ENCODE peak calls at places on chromosomes 16 and 17, in eight cellular contexts. L is CD4-positive, CD25-positive, alpha-beta regulatory T cell; B is pancreas; U is CD4-positive, alpha-beta T cell; Y is OCI-LY7; Z is Peyer's patch; P is body of pancreas; N is CD8-positive, alpha-beta memory T cell. A is an unnamed sample.

GRCh38 chr17:79011451-79012147 is 2.0 kb upstream of the CANT1 start:
- DNase-seq in L (no peak), B (no peak), U (no peak), Y (no peak), Z (no peak), P (no peak), N (no peak), A (no peak)

GRCh38 chr16:29806641-29807425 is 504 bp downstream of the MAZ start:
- DNase-seq in L (peak; percentile 42), B (peak; percentile 80), U (peak; percentile 48), Y (peak; percentile 73), Z (peak; percentile 63), P (peak; percentile 67), N (peak; percentile 51), A (no peak)

GRCh38 chr16:68823401-68823800 is 19.9 kb upstream of the TANGO6 start:
- DNase-seq in L (no peak), B (no peak), U (no peak), Y (no peak), Z (no peak), P (no peak), N (no peak), A (no peak)

GRCh38 chr17:57343717-57344116 is 87.4 kb downstream of the MSI2 start:
- DNase-seq in L (no peak), B (no peak), U (no peak), Y (no peak), Z (no peak), P (no peak), N (no peak), A (no peak)

GRCh38 chr17:39921323-39921722 is 2.9 kb upstream of the GSDMB start:
- DNase-seq in L (no peak), B (no peak), U (no peak), Y (no peak), Z (peak; percentile 42), P (no peak), N (no peak), A (no peak)

GRCh38 chr16:75252946-75253911 is 1.8 kb upstream of the BCAR1 start:
- DNase-seq in L (no peak), B (peak; percentile 60), U (no peak), Y (no peak), Z (no peak), P (peak; percentile 24), N (no peak), A (no peak)

GRCh38 chr16:14097182-14097951 is 26.2 kb downstream of the MRTFB start:
- DNase-seq in L (no peak), B (no peak), U (no peak), Y (no peak), Z (no peak), P (peak; percentile 90), N (no peak), A (no peak)

GRCh38 chr16:57749872-57750452 is 14.4 kb downstream of the KATNB1 start:
- DNase-seq in L (no peak), B (no peak), U (no peak), Y (no peak), Z (no peak), P (no peak), N (no peak), A (no peak)

GRCh38 chr16:53435066-53435688 is 906 bp downstream of the RBL2 start:
- DNase-seq in L (peak; percentile 68), B (peak; percentile 68), U (peak; percentile 40), Y (peak; percentile 86), Z (peak; percentile 86), P (peak; percentile 94), N (peak; percentile 81), A (peak; percentile 69)

DNA sequence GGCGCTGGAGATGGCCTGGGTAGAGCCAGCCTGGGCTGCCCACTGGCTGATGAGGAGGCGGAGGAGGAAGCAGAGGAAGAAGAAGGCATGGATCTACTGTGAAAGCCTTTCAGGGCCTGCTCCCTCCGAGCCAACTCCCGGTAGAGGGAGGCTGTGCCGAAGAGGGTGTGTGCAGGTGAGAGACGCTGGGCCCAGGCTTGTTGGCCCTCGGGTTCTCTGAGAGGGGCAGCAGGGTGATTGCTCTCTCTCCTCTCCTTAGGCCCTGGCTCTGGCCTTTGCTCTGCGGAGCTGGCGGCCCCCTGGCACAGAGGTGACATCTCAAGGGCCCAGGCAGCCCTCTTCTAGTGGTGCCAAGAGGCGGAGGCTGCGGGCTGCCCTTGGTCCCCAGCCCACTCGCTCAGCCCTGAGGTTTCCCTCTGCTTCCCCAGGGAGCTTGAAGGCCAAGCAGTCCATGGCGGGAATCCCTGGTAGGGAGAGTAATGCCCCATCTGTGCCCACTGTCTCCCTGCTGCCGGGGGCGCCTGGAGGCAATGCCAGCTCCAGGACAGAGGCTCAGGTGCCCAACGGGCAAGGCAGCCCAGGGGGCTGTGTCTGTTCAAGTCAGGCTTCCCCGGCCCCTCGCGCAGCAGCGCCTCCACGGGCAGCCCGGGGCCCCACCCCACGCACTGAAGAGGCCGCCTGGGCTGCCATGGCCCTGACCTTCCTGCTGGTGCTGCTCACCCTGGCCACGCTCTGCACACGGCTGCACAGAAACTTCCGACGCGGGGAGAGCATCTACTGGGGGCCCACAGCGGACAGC is 3.6 kb downstream of the TP53I13 start:
- DNase-seq in L (no peak), B (peak; percentile 40), U (no peak), Y (no peak), Z (peak; percentile 15), P (peak; percentile 8), N (no peak), A (no peak)
- H3K27ac ChIP-seq in L (no peak overlapping the region), B (no peak overlapping the region), U (no peak overlapping the region), Y (no peak overlapping the region), Z (no peak overlapping the region), P (no peak overlapping the region), N (no peak overlapping the region), A (no peak overlapping the region)

GRCh38 chr17:81135503-81136283 is 29.6 kb upstream of the PVALEF start:
- DNase-seq in L (no peak), B (no peak), U (no peak), Y (no peak), Z (no peak), P (peak; percentile 65), N (no peak), A (no peak)
- H3K27ac ChIP-seq in L (no peak overlapping the region), B (no peak overlapping the region), U (no peak overlapping the region), Y (no peak overlapping the region), Z (no peak overlapping the region), P (no peak overlapping the region), N (no peak overlapping the region), A (no peak overlapping the region)

DNA sequence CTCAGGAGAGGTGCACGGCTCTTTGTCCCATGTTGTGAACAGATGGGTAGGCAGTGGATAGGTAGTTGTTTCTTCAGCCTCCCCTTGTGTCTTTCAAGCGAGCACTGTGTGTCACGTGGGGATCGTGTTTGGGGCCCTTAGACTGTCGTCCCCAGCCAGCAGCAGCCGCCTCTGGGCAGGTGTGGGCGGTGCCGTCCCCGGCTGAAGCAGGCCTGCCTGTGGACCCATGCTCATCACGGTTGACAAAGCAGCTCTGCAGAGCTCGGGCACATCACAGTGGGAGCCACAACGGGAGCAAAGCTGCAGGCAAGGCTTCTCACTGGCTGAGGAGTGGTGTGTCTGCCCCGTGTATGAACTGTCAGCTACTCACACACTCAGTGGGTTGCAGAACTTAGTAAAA is 4.7 kb upstream of the RPL13 start:
- DNase-seq in L (no peak), B (no peak), U (no peak), Y (no peak), Z (no peak), P (no peak), N (no peak), A (no peak)
- H3K27ac ChIP-seq in L (no peak overlapping the region), B (no peak overlapping the region), U (no peak overlapping the region), Y (no peak overlapping the region), Z (no peak overlapping the region), P (no peak overlapping the region), N (no peak overlapping the region), A (no peak overlapping the region)

GRCh38 chr17:1008008-1008761 is 11.3 kb downstream of the TIMM22 start:
- DNase-seq in L (no peak), B (no peak), U (no peak), Y (no peak), Z (no peak), P (no peak), N (no peak), A (no peak)
- H3K27ac ChIP-seq in L (no peak overlapping the region), B (no peak overlapping the region), U (no peak overlapping the region), Y (no peak overlapping the region), Z (peak overlapping the region; percentile 40), P (no peak overlapping the region), N (no peak overlapping the region), A (no peak overlapping the region)

GRCh38 chr17:20157078-20157360 is 147.9 kb downstream of the SPECC1 start:
- DNase-seq in L (no peak), B (peak; percentile 29), U (no peak), Y (no peak), Z (no peak), P (no peak), N (no peak), A (no peak)

GRCh38 chr17:20158580-20158979 is 149.4 kb downstream of the SPECC1 start:
- DNase-seq in L (no peak), B (no peak), U (no peak), Y (no peak), Z (no peak), P (no peak), N (no peak), A (no peak)

GRCh38 chr17:20154601-20155000 is 145.4 kb downstream of the SPECC1 start:
- DNase-seq in L (no peak), B (no peak), U (no peak), Y (no peak), Z (no peak), P (no peak), N (no peak), A (no peak)

GRCh38 chr17:20155258-20156195 is 146.4 kb downstream of the SPECC1 start:
- DNase-seq in L (peak; percentile 93), B (peak; percentile 97), U (peak; percentile 92), Y (peak; percentile 93), Z (peak; percentile 99), P (peak; percentile 99), N (peak; percentile 93), A (peak; percentile 95)

GRCh38 chr17:20156196-20157077 is 147.3 kb downstream of the SPECC1 start:
- DNase-seq in L (peak; percentile 12), B (peak; percentile 61), U (peak; percentile 6), Y (peak; percentile 14), Z (peak; percentile 22), P (peak; percentile 59), N (no peak), A (no peak)
- H3K27ac ChIP-seq in L (peak overlapping the region; percentile 69), B (peak overlapping the region; percentile 76), U (no peak overlapping the region), Y (no peak overlapping the region), Z (peak overlapping the region; percentile 74), P (peak overlapping the region; percentile 86), N (no peak overlapping the region), A (peak overlapping the region; percentile 13)

GRCh38 chr16:84827897-84828296 is 8.1 kb downstream of the CRISPLD2 start:
- DNase-seq in L (no peak), B (no peak), U (no peak), Y (no peak), Z (no peak), P (no peak), N (no peak), A (no peak)
- H3K27ac ChIP-seq in L (no peak overlapping the region), B (no peak overlapping the region), U (no peak overlapping the region), Y (no peak overlapping the region), Z (peak overlapping the region; percentile 60), P (no peak overlapping the region), N (no peak overlapping the region), A (no peak overlapping the region)

GRCh38 chr16:17346441-17346773 is 124.4 kb downstream of the XYLT1 start:
- DNase-seq in L (no peak), B (no peak), U (no peak), Y (no peak), Z (no peak), P (no peak), N (no peak), A (no peak)
- H3K27ac ChIP-seq in L (peak overlapping the region; percentile 61), B (no peak overlapping the region), U (no peak overlapping the region), Y (peak overlapping the region; percentile 26), Z (peak overlapping the region; percentile 29), P (no peak overlapping the region), N (no peak overlapping the region), A (no peak overlapping the region)

A was measured in CD8-positive, alpha-beta T cell.